ENCODE peak calls at places on chromosomes 12 and 14, in four cellular contexts. E, N, Y and J are unnamed samples.

GRCh38 chr14:21326972-21327371 is 47.1 kb downstream of the RPGRIP1 start:
- DNase-seq in E (no peak), N (no peak), Y (no peak), J (no peak)

GRCh38 chr12:107007421-107007820 is 20.5 kb upstream of the MTERF2 start:
- DNase-seq in Y (no peak), N (no peak), E (no peak), J (no peak)

GRCh38 chr12:97404549-97404948 is 58.1 kb upstream of the RMST start:
- DNase-seq in N (peak; percentile 6), Y (peak; percentile 75), E (peak; percentile 21), J (peak; percentile 11)

GRCh38 chr14:104822821-104823615 is 22.1 kb downstream of the ZBTB42 start:
- DNase-seq in Y (no peak), N (no peak), E (no peak), J (no peak)

GRCh38 chr12:121626087-121626852 is at the start of gene ORAI1:
- DNase-seq in N (peak; percentile 91), Y (peak; percentile 97), E (peak; percentile 78), J (peak; percentile 92)

GRCh38 chr14:100538566-100539318 is 48.5 kb downstream of the BEGAIN start:
- DNase-seq in E (no peak), Y (no peak), N (no peak), J (no peak)

GRCh38 chr14:63542231-63542999 is 762 bp downstream of the PPP2R5E start:
- DNase-seq in N (no peak), Y (peak; percentile 39), E (no peak), J (no peak)

GRCh38 chr14:68935761-68936209 is 43.3 kb downstream of the ACTN1 start:
- DNase-seq in E (peak; percentile 51), Y (no peak), N (no peak), J (peak; percentile 62)

GRCh38 chr14:25050494-25051170 is 685 bp upstream of the STXBP6 start:
- DNase-seq in Y (no peak), N (peak; percentile 82), E (peak; percentile 83), J (peak; percentile 80)

GRCh38 chr12:12947902-12948301 is 4.1 kb downstream of the GPRC5D start:
- DNase-seq in Y (no peak), E (no peak), N (no peak), J (no peak)

GRCh38 chr12:52634266-52635056 is 16.1 kb upstream of the KRT73 start:
- DNase-seq in E (no peak), Y (peak; percentile 24), N (no peak), J (no peak)

GRCh38 chr12:98724384-98725155 is 79.5 kb downstream of the APAF1 start:
- DNase-seq in Y (no peak), N (peak; percentile 37), E (peak; percentile 12), J (no peak)

GRCh38 chr12:106256524-106256923 is 8.7 kb upstream of the CKAP4 start:
- DNase-seq in Y (no peak), N (no peak), E (no peak), J (no peak)

GRCh38 chr12:109738878-109739665 is 25.4 kb downstream of the FAM222A start:
- DNase-seq in Y (peak; percentile 25), E (peak; percentile 10), N (peak; percentile 1), J (no peak)

GRCh38 chr12:105423921-105424320 is 93.4 kb downstream of the C12orf75 start:
- DNase-seq in E (no peak), Y (no peak), N (no peak), J (no peak)

GRCh38 chr12:125097427-125097826 is 32.2 kb downstream of the AACS start:
- DNase-seq in N (no peak), Y (no peak), E (no peak), J (no peak)

GRCh38 chr12:1846421-1847405 is 26.3 kb downstream of the LRTM2 start:
- DNase-seq in E (no peak), N (no peak), Y (peak; percentile 26), J (no peak)

GRCh38 chr14:95410838-95411237 is 91.1 kb upstream of the CLMN start:
- DNase-seq in N (no peak), E (no peak), Y (no peak), J (no peak)

GRCh38 chr12:109004022-109004421 is 16.8 kb downstream of the SVOP start:
- DNase-seq in Y (no peak), E (no peak), N (no peak), J (no peak)

GRCh38 chr14:100810435-100810834 is 15.5 kb upstream of the MEG3 start:
- DNase-seq in N (no peak), Y (no peak), E (no peak), J (no peak)

GRCh38 chr12:64943686-64944085 is 119.2 kb downstream of the TBC1D30 start:
- DNase-seq in E (peak; percentile 82), N (no peak), Y (no peak), J (peak; percentile 11)

GRCh38 chr12:5369298-5369697 is 62.6 kb upstream of the NTF3 start:
- DNase-seq in N (no peak), Y (no peak), E (no peak), J (no peak)

GRCh38 chr12:71938728-71939385 is at the start of gene TPH2:
- DNase-seq in E (peak; percentile 34), Y (peak; percentile 95), N (peak; percentile 68), J (peak; percentile 56)

GRCh38 chr14:36935976-36936678 is 236.3 kb downstream of the SLC25A21 start:
- DNase-seq in E (peak; percentile 42), Y (no peak), N (peak; percentile 4), J (no peak)

GRCh38 chr12:1830401-1830845 is 10.1 kb downstream of the LRTM2 start:
- DNase-seq in E (no peak), N (no peak), Y (no peak), J (no peak)

GRCh38 chr12:107309020-107309419 is 215.7 kb upstream of the CRY1 start:
- DNase-seq in Y (no peak), E (no peak), N (no peak), J (no peak)

GRCh38 chr14:97052001-97052400 is 254.8 kb downstream of the VRK1 start:
- DNase-seq in Y (no peak), N (no peak), E (no peak), J (no peak)

GRCh38 chr12:87266305-87266704 is 762.9 kb downstream of the C12orf50 start:
- DNase-seq in E (no peak), Y (no peak), N (no peak), J (no peak)

GRCh38 chr12:131249291-131250027 is 295.8 kb downstream of the ADGRD1 start:
- DNase-seq in E (no peak), Y (no peak), N (no peak), J (no peak)
- H3K9me3 ChIP-seq in E (peaks cover 6% of the 10 kb centered on the region), Y (no peaks in the 10 kb centered on the region), N (peaks cover 44% of the 10 kb centered on the region), J (no peaks in the 10 kb centered on the region)

GRCh38 chr14:38121280-38121679 is 86.4 kb upstream of the SSTR1 start:
- DNase-seq in E (no peak), Y (no peak), N (no peak), J (peak; percentile 13)
- H3K9ac ChIP-seq in E (no peak overlapping the region), Y (no peak overlapping the region), N (no peak overlapping the region), J (no peak overlapping the region)

DNA sequence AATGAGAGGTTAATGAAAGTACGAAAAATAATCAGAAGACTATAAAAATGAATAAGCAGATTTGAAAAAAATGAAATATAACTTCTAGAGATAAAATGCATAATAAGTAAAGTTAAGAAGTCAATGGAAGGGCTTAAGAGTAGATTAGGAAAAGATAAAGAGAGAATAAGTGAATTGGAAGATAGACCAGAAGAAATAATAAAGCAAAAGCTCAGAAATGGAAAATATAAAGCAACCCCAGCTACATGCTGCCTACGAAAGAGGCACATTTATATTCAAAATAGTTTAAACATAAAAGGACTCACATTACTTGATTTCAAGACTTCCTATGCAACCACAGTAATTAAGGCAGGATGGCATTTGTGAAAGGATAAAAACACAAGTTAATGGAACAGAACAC is 19.9 kb downstream of the ZNF605 start:
- DNase-seq in E (no peak), N (no peak), Y (no peak), J (no peak)
- H3K9me3 ChIP-seq in E (peaks cover 43% of the 10 kb centered on the region), N (peaks cover 57% of the 10 kb centered on the region), Y (peaks cover 49% of the 10 kb centered on the region), J (no peaks in the 10 kb centered on the region)

GRCh38 chr14:99468836-99469592 is 11.6 kb downstream of the SETD3 start:
- DNase-seq in N (peak; percentile 32), Y (no peak), E (peak; percentile 35), J (no peak)

GRCh38 chr14:99465288-99465687 is 15.4 kb downstream of the SETD3 start:
- DNase-seq in E (no peak), Y (no peak), N (no peak), J (no peak)

GRCh38 chr14:99466719-99467118 is 13.9 kb downstream of the SETD3 start:
- DNase-seq in Y (no peak), E (no peak), N (no peak), J (no peak)

GRCh38 chr14:99468081-99468480 is 12.6 kb downstream of the SETD3 start:
- DNase-seq in Y (no peak), N (no peak), E (no peak), J (no peak)

DNA sequence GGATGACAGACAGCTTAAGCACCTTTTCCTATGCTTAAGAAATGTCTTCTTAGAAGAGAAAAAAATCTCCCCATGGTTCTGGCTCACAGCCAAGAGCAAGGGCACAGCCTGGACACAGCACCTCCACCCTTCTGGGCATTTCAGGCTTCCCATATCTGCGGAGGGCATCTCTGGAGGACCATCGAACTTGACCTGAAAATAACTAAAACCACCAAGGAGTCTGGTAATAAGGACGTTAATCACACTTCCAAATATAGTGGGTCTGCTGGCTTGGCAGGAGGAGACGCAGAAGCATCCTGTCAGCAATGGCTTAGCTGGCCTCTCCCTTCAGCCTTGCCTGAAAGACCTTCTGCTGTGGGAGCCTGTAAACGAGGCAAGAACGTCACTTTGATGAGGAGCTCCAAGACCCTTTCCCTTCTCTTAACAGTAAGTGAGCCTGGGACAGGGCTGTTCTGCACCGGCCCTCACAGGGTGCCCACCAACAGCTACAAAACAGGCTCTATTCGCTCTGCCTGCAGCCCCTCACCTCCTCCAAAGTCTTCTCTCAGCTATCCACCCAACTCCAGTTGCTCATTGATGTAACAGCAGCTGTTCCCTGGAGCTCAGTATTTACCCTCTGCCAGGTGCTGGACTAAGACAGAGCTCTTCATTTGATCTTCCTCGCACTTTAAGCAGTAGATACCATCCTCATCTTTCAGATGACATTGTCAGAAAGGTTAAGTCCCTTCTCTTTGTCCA is 13.2 kb downstream of the SETD3 start:
- DNase-seq in Y (no peak), N (no peak), E (no peak), J (no peak)
- H3K9ac ChIP-seq in Y (no peak overlapping the region), N (no peak overlapping the region), E (no peak overlapping the region), J (no peak overlapping the region)

DNA sequence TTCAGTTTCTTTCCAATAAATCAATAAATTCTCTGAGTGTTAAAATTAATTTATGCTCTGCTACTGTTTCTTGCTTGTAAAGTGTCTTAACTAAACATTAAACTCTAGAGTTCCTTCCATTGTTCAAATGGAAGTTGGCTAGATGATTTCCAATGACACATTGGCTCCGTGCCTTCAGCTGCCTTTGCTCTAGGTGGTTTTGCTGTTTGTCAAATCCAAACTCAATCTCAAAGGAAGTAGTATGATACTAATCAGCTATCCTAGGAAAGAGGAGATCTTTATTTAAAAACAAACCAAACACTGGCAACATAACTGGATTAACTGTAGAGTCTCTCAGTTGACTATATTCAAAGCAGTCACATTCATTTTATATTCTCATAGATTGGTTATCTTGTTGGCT is 356.4 kb downstream of the FOXG1 start:
- DNase-seq in E (no peak), Y (no peak), N (no peak), J (no peak)
- H3K9me3 ChIP-seq in E (no peaks in the 10 kb centered on the region), Y (no peaks in the 10 kb centered on the region), N (no peaks in the 10 kb centered on the region), J (no peaks in the 10 kb centered on the region)

GRCh38 chr14:89340782-89341181 is 76.3 kb downstream of the FOXN3 start:
- DNase-seq in E (no peak), N (no peak), Y (no peak), J (no peak)

GRCh38 chr14:89337912-89338311 is 79.1 kb downstream of the FOXN3 start:
- DNase-seq in Y (no peak), E (no peak), N (peak; percentile 29), J (peak; percentile 69)

GRCh38 chr14:89339579-89339978 is 77.5 kb downstream of the FOXN3 start:
- DNase-seq in Y (no peak), E (no peak), N (no peak), J (no peak)

GRCh38 chr14:89340200-89340667 is 76.8 kb downstream of the FOXN3 start:
- DNase-seq in N (peak; percentile 75), E (peak; percentile 39), Y (no peak), J (peak; percentile 50)

GRCh38 chr14:89339158-89339557 is 77.9 kb downstream of the FOXN3 start:
- DNase-seq in N (no peak), E (no peak), Y (no peak), J (no peak)
- H3K9ac ChIP-seq in N (peak overlapping the region; percentile 12), E (no peak overlapping the region), Y (no peak overlapping the region), J (no peak overlapping the region)